ENCODE peak calls at places on chromosome 2, in eight cellular contexts. One of them, this sample, is unnamed.

GRCh38 chr2:241386519-241386918 is 30.4 kb downstream of the FARP2 start:
- DNase-seq in GM12864: no peak
- DNase-seq in CD8-positive, alpha-beta T cell: no peak
- DNase-seq in brain microvascular endothelial cell: no peak
- DNase-seq in ovary: no peak
- DNase-seq in fibroblast of mammary gland: no peak
- DNase-seq in upper lobe of right lung: no peak
- DNase-seq in mammary epithelial cell: no peak
- DNase-seq in this sample: peak; percentile 51

GRCh38 chr2:218997730-218998129 is 4.5 kb upstream of the CRYBA2 start:
- DNase-seq in GM12864: no peak
- DNase-seq in CD8-positive, alpha-beta T cell: no peak
- DNase-seq in brain microvascular endothelial cell: no peak
- DNase-seq in ovary: no peak
- DNase-seq in fibroblast of mammary gland: no peak
- DNase-seq in upper lobe of right lung: no peak
- DNase-seq in mammary epithelial cell: no peak
- DNase-seq in this sample: no peak

GRCh38 chr2:10529611-10530010 is 81.5 kb upstream of the ODC1 start:
- DNase-seq in GM12864: no peak
- DNase-seq in CD8-positive, alpha-beta T cell: no peak
- DNase-seq in brain microvascular endothelial cell: no peak
- DNase-seq in ovary: no peak
- DNase-seq in fibroblast of mammary gland: no peak
- DNase-seq in upper lobe of right lung: no peak
- DNase-seq in mammary epithelial cell: no peak
- DNase-seq in this sample: no peak

GRCh38 chr2:86453838-86454237 is 12.7 kb downstream of the KDM3A start:
- DNase-seq in GM12864: no peak
- DNase-seq in CD8-positive, alpha-beta T cell: no peak
- DNase-seq in brain microvascular endothelial cell: peak; percentile 51
- DNase-seq in ovary: no peak
- DNase-seq in fibroblast of mammary gland: peak; percentile 64
- DNase-seq in upper lobe of right lung: no peak
- DNase-seq in mammary epithelial cell: peak; percentile 79
- DNase-seq in this sample: peak; percentile 92

GRCh38 chr2:41441958-41442357 is 605.9 kb upstream of the PKDCC start:
- DNase-seq in GM12864: no peak
- DNase-seq in CD8-positive, alpha-beta T cell: no peak
- DNase-seq in brain microvascular endothelial cell: no peak
- DNase-seq in ovary: no peak
- DNase-seq in fibroblast of mammary gland: no peak
- DNase-seq in upper lobe of right lung: no peak
- DNase-seq in mammary epithelial cell: no peak
- DNase-seq in this sample: no peak

GRCh38 chr2:196367633-196368032 is 196.3 kb upstream of the STK17B start:
- DNase-seq in GM12864: no peak
- DNase-seq in CD8-positive, alpha-beta T cell: no peak
- DNase-seq in brain microvascular endothelial cell: no peak
- DNase-seq in ovary: no peak
- DNase-seq in fibroblast of mammary gland: no peak
- DNase-seq in upper lobe of right lung: no peak
- DNase-seq in mammary epithelial cell: no peak
- DNase-seq in this sample: no peak

GRCh38 chr2:203672856-203673255 is 33.6 kb upstream of the CD28 start:
- DNase-seq in GM12864: no peak
- DNase-seq in CD8-positive, alpha-beta T cell: no peak
- DNase-seq in brain microvascular endothelial cell: no peak
- DNase-seq in ovary: no peak
- DNase-seq in fibroblast of mammary gland: no peak
- DNase-seq in upper lobe of right lung: no peak
- DNase-seq in mammary epithelial cell: no peak
- DNase-seq in this sample: peak; percentile 69

GRCh38 chr2:37323770-37324535 is 680 bp downstream of the PRKD3 start:
- DNase-seq in GM12864: no peak
- DNase-seq in CD8-positive, alpha-beta T cell: peak; percentile 50
- DNase-seq in brain microvascular endothelial cell: peak; percentile 22
- DNase-seq in ovary: peak; percentile 66
- DNase-seq in fibroblast of mammary gland: peak; percentile 31
- DNase-seq in upper lobe of right lung: peak; percentile 76
- DNase-seq in mammary epithelial cell: peak; percentile 55
- DNase-seq in this sample: peak; percentile 47

GRCh38 chr2:240839152-240840143 is 19.4 kb upstream of the KIF1A start:
- DNase-seq in GM12864: no peak
- DNase-seq in CD8-positive, alpha-beta T cell: no peak
- DNase-seq in brain microvascular endothelial cell: no peak
- DNase-seq in ovary: no peak
- DNase-seq in fibroblast of mammary gland: peak; percentile 25
- DNase-seq in upper lobe of right lung: no peak
- DNase-seq in mammary epithelial cell: no peak
- DNase-seq in this sample: no peak

GRCh38 chr2:207337234-207338219 is 171.8 kb upstream of the KLF7 start:
- DNase-seq in GM12864: no peak
- DNase-seq in CD8-positive, alpha-beta T cell: no peak
- DNase-seq in brain microvascular endothelial cell: peak; percentile 59
- DNase-seq in ovary: no peak
- DNase-seq in fibroblast of mammary gland: peak; percentile 55
- DNase-seq in upper lobe of right lung: no peak
- DNase-seq in mammary epithelial cell: peak; percentile 100
- DNase-seq in this sample: peak; percentile 93

GRCh38 chr2:193528458-193528857 is 1333.7 kb upstream of the TMEFF2 start:
- DNase-seq in GM12864: no peak
- DNase-seq in CD8-positive, alpha-beta T cell: no peak
- DNase-seq in brain microvascular endothelial cell: no peak
- DNase-seq in ovary: no peak
- DNase-seq in fibroblast of mammary gland: no peak
- DNase-seq in upper lobe of right lung: no peak
- DNase-seq in mammary epithelial cell: no peak
- DNase-seq in this sample: no peak

GRCh38 chr2:121200419-121201315 is 84.3 kb downstream of the TFCP2L1 start:
- DNase-seq in GM12864: no peak
- DNase-seq in CD8-positive, alpha-beta T cell: no peak
- DNase-seq in brain microvascular endothelial cell: no peak
- DNase-seq in ovary: no peak
- DNase-seq in fibroblast of mammary gland: no peak
- DNase-seq in upper lobe of right lung: no peak
- DNase-seq in mammary epithelial cell: no peak
- DNase-seq in this sample: no peak

GRCh38 chr2:153891061-153891460 is 19.3 kb downstream of the GALNT13 start:
- DNase-seq in GM12864: no peak
- DNase-seq in CD8-positive, alpha-beta T cell: no peak
- DNase-seq in brain microvascular endothelial cell: no peak
- DNase-seq in ovary: no peak
- DNase-seq in fibroblast of mammary gland: no peak
- DNase-seq in upper lobe of right lung: no peak
- DNase-seq in mammary epithelial cell: no peak
- DNase-seq in this sample: no peak

DNA sequence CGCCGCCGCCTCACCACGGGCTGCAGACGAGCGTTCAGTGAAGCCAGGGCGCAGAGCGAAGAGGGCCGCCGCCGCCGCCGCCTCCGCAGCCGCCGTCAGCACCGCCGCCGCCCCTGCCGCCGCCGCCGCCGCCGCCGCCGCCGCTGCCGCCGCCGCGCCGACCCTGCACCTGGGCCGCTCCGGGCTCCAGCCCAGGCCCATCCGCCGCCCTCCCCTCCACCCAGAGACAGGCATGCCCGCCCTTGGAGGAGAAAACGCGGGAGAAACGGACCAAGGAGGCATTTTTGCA is 3.0 kb downstream of the POU3F3 start:
- DNase-seq in GM12864: no peak
- DNase-seq in CD8-positive, alpha-beta T cell: no peak
- DNase-seq in brain microvascular endothelial cell: no peak
- DNase-seq in ovary: no peak
- DNase-seq in fibroblast of mammary gland: no peak
- DNase-seq in upper lobe of right lung: no peak
- DNase-seq in mammary epithelial cell: no peak
- DNase-seq in this sample: no peak
- H3K4me3 ChIP-seq in GM12864: peak overlapping the region; percentile 42
- H3K4me3 ChIP-seq in CD8-positive, alpha-beta T cell: peak overlapping the region; percentile 48
- H3K4me3 ChIP-seq in brain microvascular endothelial cell: no peak overlapping the region
- H3K4me3 ChIP-seq in ovary: no peak overlapping the region
- H3K4me3 ChIP-seq in fibroblast of mammary gland: no peak overlapping the region
- H3K4me3 ChIP-seq in upper lobe of right lung: no peak overlapping the region
- H3K4me3 ChIP-seq in mammary epithelial cell: no peak overlapping the region
- H3K4me3 ChIP-seq in this sample: no peak overlapping the region

GRCh38 chr2:138470941-138471340 is 30.6 kb upstream of the SPOPL start:
- DNase-seq in GM12864: no peak
- DNase-seq in CD8-positive, alpha-beta T cell: no peak
- DNase-seq in brain microvascular endothelial cell: no peak
- DNase-seq in ovary: no peak
- DNase-seq in fibroblast of mammary gland: no peak
- DNase-seq in upper lobe of right lung: no peak
- DNase-seq in mammary epithelial cell: no peak
- DNase-seq in this sample: no peak

GRCh38 chr2:138475394-138475793 is 26.2 kb upstream of the SPOPL start:
- DNase-seq in GM12864: peak; percentile 38
- DNase-seq in CD8-positive, alpha-beta T cell: no peak
- DNase-seq in brain microvascular endothelial cell: no peak
- DNase-seq in ovary: no peak
- DNase-seq in fibroblast of mammary gland: no peak
- DNase-seq in upper lobe of right lung: no peak
- DNase-seq in mammary epithelial cell: no peak
- DNase-seq in this sample: no peak

GRCh38 chr2:138476186-138476585 is 25.4 kb upstream of the SPOPL start:
- DNase-seq in GM12864: no peak
- DNase-seq in CD8-positive, alpha-beta T cell: no peak
- DNase-seq in brain microvascular endothelial cell: no peak
- DNase-seq in ovary: no peak
- DNase-seq in fibroblast of mammary gland: no peak
- DNase-seq in upper lobe of right lung: no peak
- DNase-seq in mammary epithelial cell: peak; percentile 32
- DNase-seq in this sample: no peak

GRCh38 chr2:138474093-138474834 is 27.3 kb upstream of the SPOPL start:
- DNase-seq in GM12864: no peak
- DNase-seq in CD8-positive, alpha-beta T cell: no peak
- DNase-seq in brain microvascular endothelial cell: peak; percentile 22
- DNase-seq in ovary: no peak
- DNase-seq in fibroblast of mammary gland: peak; percentile 2
- DNase-seq in upper lobe of right lung: no peak
- DNase-seq in mammary epithelial cell: no peak
- DNase-seq in this sample: peak; percentile 30

GRCh38 chr2:138476940-138477339 is 24.6 kb upstream of the SPOPL start:
- DNase-seq in GM12864: no peak
- DNase-seq in CD8-positive, alpha-beta T cell: no peak
- DNase-seq in brain microvascular endothelial cell: no peak
- DNase-seq in ovary: no peak
- DNase-seq in fibroblast of mammary gland: no peak
- DNase-seq in upper lobe of right lung: no peak
- DNase-seq in mammary epithelial cell: no peak
- DNase-seq in this sample: no peak
- TF ChIP-seq CTCF in GM12864: peak; percentile 5
- TF ChIP-seq CTCF in CD8-positive, alpha-beta T cell: no peak
- TF ChIP-seq CTCF in brain microvascular endothelial cell: no peak
- TF ChIP-seq CTCF in ovary: no peak
- TF ChIP-seq CTCF in fibroblast of mammary gland: no peak
- TF ChIP-seq CTCF in upper lobe of right lung: no peak
- TF ChIP-seq CTCF in mammary epithelial cell: no peak
- TF ChIP-seq CTCF in this sample: peak; percentile 1

GRCh38 chr2:180356676-180357075 is 349.6 kb upstream of the CWC22 start:
- DNase-seq in GM12864: no peak
- DNase-seq in CD8-positive, alpha-beta T cell: no peak
- DNase-seq in brain microvascular endothelial cell: no peak
- DNase-seq in ovary: no peak
- DNase-seq in fibroblast of mammary gland: no peak
- DNase-seq in upper lobe of right lung: no peak
- DNase-seq in mammary epithelial cell: no peak
- DNase-seq in this sample: no peak

GRCh38 chr2:180358458-180358857 is 351.4 kb upstream of the CWC22 start:
- DNase-seq in GM12864: no peak
- DNase-seq in CD8-positive, alpha-beta T cell: no peak
- DNase-seq in brain microvascular endothelial cell: no peak
- DNase-seq in ovary: no peak
- DNase-seq in fibroblast of mammary gland: no peak
- DNase-seq in upper lobe of right lung: no peak
- DNase-seq in mammary epithelial cell: no peak
- DNase-seq in this sample: no peak

GRCh38 chr2:180349809-180350208 is 342.7 kb upstream of the CWC22 start:
- DNase-seq in GM12864: no peak
- DNase-seq in CD8-positive, alpha-beta T cell: no peak
- DNase-seq in brain microvascular endothelial cell: no peak
- DNase-seq in ovary: no peak
- DNase-seq in fibroblast of mammary gland: no peak
- DNase-seq in upper lobe of right lung: no peak
- DNase-seq in mammary epithelial cell: no peak
- DNase-seq in this sample: no peak

DNA sequence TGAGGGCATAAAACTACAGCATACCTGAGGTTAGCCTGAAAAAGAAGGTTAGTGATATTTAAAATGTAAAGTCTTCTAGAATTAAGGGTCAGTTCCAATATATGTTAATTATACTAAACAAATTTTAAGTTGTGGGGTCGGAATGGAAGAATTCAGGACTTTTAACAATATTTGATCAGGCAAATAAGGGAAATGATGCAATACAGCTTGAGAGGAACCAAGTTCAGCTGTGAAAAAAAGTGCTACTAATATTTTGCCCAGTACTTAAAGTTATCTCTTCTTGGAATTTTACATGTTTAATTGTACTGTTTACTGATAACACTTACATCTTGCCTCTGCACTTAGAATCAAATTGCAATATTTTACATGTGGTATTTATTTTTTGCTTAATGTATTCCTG is 345.5 kb upstream of the CWC22 start:
- DNase-seq in GM12864: no peak
- DNase-seq in CD8-positive, alpha-beta T cell: no peak
- DNase-seq in brain microvascular endothelial cell: no peak
- DNase-seq in ovary: no peak
- DNase-seq in fibroblast of mammary gland: no peak
- DNase-seq in upper lobe of right lung: no peak
- DNase-seq in mammary epithelial cell: no peak
- DNase-seq in this sample: no peak
- H3K4me3 ChIP-seq in GM12864: no peak overlapping the region
- H3K4me3 ChIP-seq in CD8-positive, alpha-beta T cell: no peak overlapping the region
- H3K4me3 ChIP-seq in brain microvascular endothelial cell: no peak overlapping the region
- H3K4me3 ChIP-seq in ovary: no peak overlapping the region
- H3K4me3 ChIP-seq in fibroblast of mammary gland: no peak overlapping the region
- H3K4me3 ChIP-seq in upper lobe of right lung: no peak overlapping the region
- H3K4me3 ChIP-seq in mammary epithelial cell: no peak overlapping the region
- H3K4me3 ChIP-seq in this sample: no peak overlapping the region

GRCh38 chr2:38535745-38536506 is 66.8 kb downstream of the HNRNPLL start:
- DNase-seq in GM12864: no peak
- DNase-seq in CD8-positive, alpha-beta T cell: peak; percentile 78
- DNase-seq in brain microvascular endothelial cell: peak; percentile 49
- DNase-seq in ovary: peak; percentile 93
- DNase-seq in fibroblast of mammary gland: peak; percentile 58
- DNase-seq in upper lobe of right lung: peak; percentile 93
- DNase-seq in mammary epithelial cell: peak; percentile 53
- DNase-seq in this sample: peak; percentile 73

GRCh38 chr2:38537937-38538525 is 64.7 kb downstream of the HNRNPLL start:
- DNase-seq in GM12864: no peak
- DNase-seq in CD8-positive, alpha-beta T cell: no peak
- DNase-seq in brain microvascular endothelial cell: no peak
- DNase-seq in ovary: no peak
- DNase-seq in fibroblast of mammary gland: no peak
- DNase-seq in upper lobe of right lung: no peak
- DNase-seq in mammary epithelial cell: no peak
- DNase-seq in this sample: peak; percentile 36

GRCh38 chr2:38535404-38535744 is 67.4 kb downstream of the HNRNPLL start:
- DNase-seq in GM12864: no peak
- DNase-seq in CD8-positive, alpha-beta T cell: no peak
- DNase-seq in brain microvascular endothelial cell: no peak
- DNase-seq in ovary: no peak
- DNase-seq in fibroblast of mammary gland: no peak
- DNase-seq in upper lobe of right lung: no peak
- DNase-seq in mammary epithelial cell: no peak
- DNase-seq in this sample: no peak

GRCh38 chr2:38540580-38541290 is 62.0 kb downstream of the HNRNPLL start:
- DNase-seq in GM12864: no peak
- DNase-seq in CD8-positive, alpha-beta T cell: no peak
- DNase-seq in brain microvascular endothelial cell: no peak
- DNase-seq in ovary: no peak
- DNase-seq in fibroblast of mammary gland: no peak
- DNase-seq in upper lobe of right lung: no peak
- DNase-seq in mammary epithelial cell: peak; percentile 11
- DNase-seq in this sample: no peak

GRCh38 chr2:38539086-38539485 is 63.6 kb downstream of the HNRNPLL start:
- DNase-seq in GM12864: no peak
- DNase-seq in CD8-positive, alpha-beta T cell: no peak
- DNase-seq in brain microvascular endothelial cell: no peak
- DNase-seq in ovary: no peak
- DNase-seq in fibroblast of mammary gland: no peak
- DNase-seq in upper lobe of right lung: no peak
- DNase-seq in mammary epithelial cell: no peak
- DNase-seq in this sample: no peak
- TF ChIP-seq CTCF in GM12864: no peak
- TF ChIP-seq CTCF in CD8-positive, alpha-beta T cell: no peak
- TF ChIP-seq CTCF in brain microvascular endothelial cell: peak; percentile 10
- TF ChIP-seq CTCF in ovary: no peak
- TF ChIP-seq CTCF in fibroblast of mammary gland: no peak
- TF ChIP-seq CTCF in upper lobe of right lung: no peak
- TF ChIP-seq CTCF in mammary epithelial cell: no peak
- TF ChIP-seq CTCF in this sample: peak; percentile 18

This sample was measured in choroid plexus epithelial cell.